ENCODE peak calls at places on chromosomes 12 and 14, in six cellular contexts. Q is H1, B is H9, G is IMR-90, E is mesenchymal stem cell, Z is trophoblast cell. V is an unnamed sample.

GRCh38 chr14:58427289-58428010 is at the start of the genes KIAA0586 and TIMM9:
- DNase-seq in Q (peak), B (peak), G (peak), E (peak), Z (peak), V (peak)

GRCh38 chr12:103827800-103828440 is 13.1 kb downstream of the NT5DC3 start:
- DNase-seq in Q (no peak), B (no peak), G (no peak), E (no peak), Z (no peak), V (no peak)

GRCh38 chr14:81385824-81386223 is 14.3 kb downstream of the STON2 start:
- DNase-seq in Q (no peak), B (no peak), G (no peak), E (no peak), Z (no peak), V (no peak)

GRCh38 chr14:43143106-43143505 is 1364.0 kb downstream of the FSCB start:
- DNase-seq in Q (no peak), B (no peak), G (no peak), E (no peak), Z (no peak), V (no peak)

GRCh38 chr12:114403044-114403689 is 2.8 kb downstream of the TBX5 start:
- DNase-seq in Q (peak), B (peak), G (peak), E (no peak), Z (no peak), V (peak)

GRCh38 chr12:64669270-64669842 is 59.1 kb downstream of the RASSF3 start:
- DNase-seq in Q (no peak), B (peak), G (peak), E (peak), Z (peak), V (no peak)

GRCh38 chr12:52202361-52203078 is 10.7 kb upstream of the KRT80 start:
- DNase-seq in Q (no peak), B (no peak), G (peak), E (no peak), Z (no peak), V (no peak)

GRCh38 chr12:51886021-51886710 is 1.7 kb upstream of the ANKRD33 start:
- DNase-seq in Q (no peak), B (peak), G (peak), E (peak), Z (peak), V (no peak)

GRCh38 chr12:15584366-15585041 is 204.7 kb downstream of the EPS8 start:
- DNase-seq in Q (no peak), B (no peak), G (peak), E (peak), Z (no peak), V (peak)

GRCh38 chr14:55126932-55127490 is 2.0 kb upstream of the LGALS3 start:
- DNase-seq in Q (no peak), B (no peak), G (no peak), E (no peak), Z (no peak), V (no peak)

GRCh38 chr14:50452979-50453705 is 56.5 kb upstream of the CDKL1 start:
- DNase-seq in Q (no peak), B (no peak), G (peak), E (peak), Z (no peak), V (no peak)

GRCh38 chr14:24271134-24271833 is at the start of gene RABGGTA:
- DNase-seq in Q (peak), B (peak), G (peak), E (peak), Z (peak), V (peak)
- H4K8ac ChIP-seq in Q (peak), B (no peak), G (peak), E (peak), Z (peak), V (no peak)

GRCh38 chr12:96035283-96036236 is at the start of gene LTA4H:
- DNase-seq in Q (peak), B (peak), G (peak), E (peak), Z (peak), V (peak)
- H3K23ac ChIP-seq in Q (no peak), B (no peak), G (peak), E (peak), Z (no peak), V (peak)

DNA sequence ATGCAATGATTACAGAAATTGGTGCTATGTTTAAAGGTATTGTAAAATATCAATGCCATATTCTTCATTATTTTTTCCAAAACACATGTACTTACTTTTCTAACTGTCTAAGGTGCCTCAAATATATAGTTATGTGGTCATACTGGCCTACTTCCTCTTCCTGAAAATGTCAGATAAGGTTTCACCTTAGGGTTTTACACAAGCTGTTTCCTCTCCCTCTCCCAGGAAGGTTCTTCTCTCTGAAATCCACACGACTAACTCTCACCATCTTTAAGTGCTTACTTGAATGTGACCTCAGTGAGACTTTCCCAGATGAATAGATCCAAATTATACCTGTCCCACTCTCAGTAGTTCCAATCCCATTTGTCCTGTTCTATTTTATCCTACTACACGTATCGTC is 11.6 kb upstream of the CLEC4D start:
- DNase-seq in Q (no peak), B (no peak), G (no peak), E (no peak), Z (no peak), V (no peak)
- H2AFZ ChIP-seq in Q (peak), B (no peak), G (no peak), E (no peak), Z (no peak), V (no peak)

DNA sequence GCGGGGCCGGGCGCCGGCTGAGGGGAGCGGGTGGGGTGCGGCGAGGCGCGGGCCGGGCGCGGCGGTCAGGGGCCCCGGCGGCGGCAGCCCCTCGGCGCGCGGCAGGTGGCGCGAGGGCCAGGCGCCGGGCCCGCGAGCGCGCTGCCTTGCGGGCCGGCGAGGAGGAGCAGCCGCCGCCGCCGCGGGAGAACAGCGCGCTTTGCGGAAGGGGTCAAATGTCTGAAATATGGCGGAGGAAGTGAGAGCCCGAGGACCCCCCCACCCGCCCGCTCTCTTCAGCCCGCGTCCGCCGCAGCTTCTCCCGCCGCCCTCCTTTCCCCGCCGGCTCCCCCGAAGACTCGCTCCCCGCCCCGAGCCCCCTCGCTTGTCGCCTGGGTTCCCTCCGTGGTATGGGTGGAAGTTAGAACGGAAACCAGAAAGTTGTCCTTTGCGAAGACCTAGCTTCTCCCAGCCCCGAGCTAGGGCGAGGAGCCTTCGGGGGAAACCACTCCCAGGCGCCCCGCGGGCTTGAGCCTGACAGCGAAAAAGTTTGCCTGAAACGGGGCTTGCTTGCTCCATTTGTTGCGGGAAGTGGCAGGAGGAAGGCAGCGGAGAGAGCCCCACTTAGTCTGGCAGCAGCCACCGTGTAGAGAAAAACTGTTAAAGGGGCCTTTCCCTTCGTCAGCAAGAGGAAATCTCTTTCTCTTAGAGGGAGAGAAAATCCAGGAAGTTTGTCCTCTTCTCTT is 557 bp downstream of the RAP1B start:
- DNase-seq in Q (peak), B (peak), G (peak), E (peak), Z (no peak), V (peak)
- H4K8ac ChIP-seq in Q (no peak), B (no peak), G (peak), E (peak), Z (peak), V (no peak)

GRCh38 chr14:34629344-34629656 is 648 bp downstream of the SNX6 start:
- DNase-seq in Q (no peak), B (no peak), G (no peak), E (no peak), Z (no peak), V (no peak)
- H3K23ac ChIP-seq in Q (no peak), B (no peak), G (no peak), E (peak), Z (no peak), V (peak)

GRCh38 chr14:68222726-68223125 is 403.1 kb downstream of the RAD51B start:
- DNase-seq in Q (no peak), B (no peak), G (no peak), E (no peak), Z (peak), V (no peak)

GRCh38 chr14:68226523-68226922 is 406.9 kb downstream of the RAD51B start:
- DNase-seq in Q (no peak), B (no peak), G (no peak), E (no peak), Z (no peak), V (no peak)

GRCh38 chr14:68229423-68229831 is 409.8 kb downstream of the RAD51B start:
- DNase-seq in Q (no peak), B (no peak), G (no peak), E (no peak), Z (no peak), V (no peak)

GRCh38 chr14:68222154-68222553 is 402.6 kb downstream of the RAD51B start:
- DNase-seq in Q (no peak), B (no peak), G (no peak), E (no peak), Z (no peak), V (no peak)

GRCh38 chr14:68225321-68225720 is 405.7 kb downstream of the RAD51B start:
- DNase-seq in Q (no peak), B (no peak), G (no peak), E (no peak), Z (no peak), V (no peak)
- H2AFZ ChIP-seq in Q (no peak), B (no peak), G (no peak), E (no peak), Z (no peak), V (no peak)

V was measured in neuronal stem cell.